ENCODE peak calls at places on chromosomes 3 and 15, in nine cellular contexts. V is PC-3, W is OCI-LY7, A is GM23248, Y is hepatocyte, B is HCT116, K is SK-N-SH, X is GM23338, E is MM.1S. Z is an unnamed sample.

GRCh38 chr3:169754711-169755110 is 10.1 kb downstream of the TERC start:
- DNase-seq in V (peak), W (no peak), A (no peak), Y (no peak), B (no peak), K (no peak), X (no peak), E (no peak), Z (no peak)

GRCh38 chr3:149472393-149472792 is 2.1 kb upstream of the TM4SF4 start:
- DNase-seq in V (no peak), W (no peak), A (peak), Y (no peak), B (no peak), K (no peak), X (no peak), E (no peak), Z (no peak)

GRCh38 chr3:170697803-170698350 is 112.0 kb upstream of the SLC7A14 start:
- DNase-seq in V (no peak), W (no peak), A (no peak), Y (no peak), B (no peak), K (no peak), X (peak), E (no peak), Z (peak)

GRCh38 chr15:45147606-45148005 is 17.8 kb downstream of the DUOX1 start:
- DNase-seq in V (no peak), W (no peak), A (no peak), Y (no peak), B (no peak), K (no peak), X (no peak), E (no peak), Z (no peak)

GRCh38 chr15:87121357-87121756 is 1041.7 kb downstream of the AGBL1 start:
- DNase-seq in V (peak), W (no peak), A (no peak), Y (no peak), B (no peak), K (no peak), X (no peak), E (no peak), Z (no peak)

GRCh38 chr15:69080203-69080957 is 65.9 kb downstream of the NOX5 start:
- DNase-seq in V (peak), W (no peak), A (peak), Y (no peak), B (no peak), K (peak), X (peak), E (no peak), Z (peak)

GRCh38 chr15:38073278-38073930 is 139.0 kb downstream of the TMCO5A start:
- DNase-seq in V (peak), W (peak), A (peak), Y (peak), B (peak), K (no peak), X (peak), E (peak), Z (peak)

GRCh38 chr15:74406992-74407705 is 26.6 kb downstream of the SEMA7A start:
- DNase-seq in V (peak), W (no peak), A (peak), Y (peak), B (no peak), K (no peak), X (peak), E (no peak), Z (peak)

GRCh38 chr3:132317229-132317948 is at the start of gene ACP3:
- DNase-seq in V (peak), W (peak), A (peak), Y (peak), B (peak), K (no peak), X (peak), E (no peak), Z (peak)

GRCh38 chr3:38247366-38248035 is 18.1 kb upstream of the SLC22A13 start:
- DNase-seq in V (peak), W (no peak), A (peak), Y (peak), B (peak), K (no peak), X (no peak), E (no peak), Z (no peak)

GRCh38 chr3:24215518-24215917 is 270.4 kb downstream of the NR1D2 start:
- DNase-seq in V (no peak), W (no peak), A (no peak), Y (no peak), B (no peak), K (no peak), X (no peak), E (no peak), Z (no peak)

GRCh38 chr3:192933779-192934456 is 16.3 kb upstream of the MB21D2 start:
- DNase-seq in V (peak), W (no peak), A (peak), Y (no peak), B (no peak), K (no peak), X (no peak), E (no peak), Z (no peak)

GRCh38 chr3:146080578-146080977 is 80.4 kb downstream of the PLOD2 start:
- DNase-seq in V (no peak), W (no peak), A (no peak), Y (no peak), B (no peak), K (no peak), X (no peak), E (no peak), Z (no peak)

GRCh38 chr3:108959017-108959416 is 5.3 kb upstream of the GUCA1C start:
- DNase-seq in V (peak), W (no peak), A (peak), Y (no peak), B (no peak), K (no peak), X (peak), E (no peak), Z (peak)

GRCh38 chr3:172626241-172626640 is 84.6 kb downstream of the NCEH1 start:
- DNase-seq in V (peak), W (no peak), A (peak), Y (no peak), B (no peak), K (no peak), X (no peak), E (no peak), Z (no peak)

GRCh38 chr3:10192953-10193691 is 28.4 kb downstream of the IRAK2 start:
- DNase-seq in V (peak), W (peak), A (peak), Y (peak), B (no peak), K (peak), X (peak), E (no peak), Z (peak)

GRCh38 chr3:13007251-13007941 is 65.8 kb downstream of the IQSEC1 start:
- DNase-seq in V (no peak), W (no peak), A (no peak), Y (no peak), B (no peak), K (no peak), X (no peak), E (no peak), Z (no peak)

GRCh38 chr3:172103724-172104123 is 64.3 kb downstream of the FNDC3B start:
- DNase-seq in V (no peak), W (peak), A (peak), Y (no peak), B (no peak), K (no peak), X (no peak), E (no peak), Z (no peak)

GRCh38 chr3:150238043-150238802 is 169.9 kb upstream of the TSC22D2 start:
- DNase-seq in V (peak), W (no peak), A (no peak), Y (peak), B (no peak), K (no peak), X (no peak), E (no peak), Z (no peak)

GRCh38 chr3:27079427-27080105 is 289.6 kb downstream of the NEK10 start:
- DNase-seq in V (no peak), W (no peak), A (peak), Y (no peak), B (no peak), K (no peak), X (no peak), E (no peak), Z (no peak)

GRCh38 chr3:114839476-114839875 is 307.6 kb downstream of the ZBTB20 start:
- DNase-seq in V (no peak), W (no peak), A (no peak), Y (no peak), B (no peak), K (no peak), X (no peak), E (no peak), Z (no peak)

GRCh38 chr3:159627634-159628033 is 361.0 kb upstream of the IL12A start:
- DNase-seq in V (peak), W (no peak), A (no peak), Y (peak), B (no peak), K (no peak), X (no peak), E (no peak), Z (no peak)

GRCh38 chr3:45152307-45152706 is 6.1 kb upstream of the CDCP1 start:
- DNase-seq in V (no peak), W (no peak), A (no peak), Y (no peak), B (no peak), K (no peak), X (no peak), E (no peak), Z (no peak)

GRCh38 chr3:178518660-178519396 is 17.4 kb upstream of the KCNMB2 start:
- DNase-seq in V (no peak), W (no peak), A (peak), Y (no peak), B (no peak), K (no peak), X (no peak), E (peak), Z (no peak)

GRCh38 chr3:184592411-184593200 is 31.0 kb downstream of the EPHB3 start:
- DNase-seq in V (no peak), W (no peak), A (no peak), Y (peak), B (no peak), K (peak), X (no peak), E (no peak), Z (peak)

GRCh38 chr15:31452595-31453557 is 126.2 kb downstream of the KLF13 start:
- DNase-seq in V (no peak), W (peak), A (no peak), Y (no peak), B (no peak), K (no peak), X (no peak), E (no peak), Z (no peak)

GRCh38 chr3:84825817-84826216 is 133.0 kb upstream of the CADM2 start:
- DNase-seq in V (peak), W (no peak), A (no peak), Y (no peak), B (no peak), K (no peak), X (peak), E (no peak), Z (peak)

GRCh38 chr3:4773583-4773982 is 205.7 kb upstream of the BHLHE40 start:
- DNase-seq in V (no peak), W (no peak), A (no peak), Y (no peak), B (no peak), K (no peak), X (no peak), E (no peak), Z (no peak)

GRCh38 chr3:138081371-138082084 is 33.9 kb downstream of the DZIP1L start:
- DNase-seq in V (no peak), W (no peak), A (peak), Y (no peak), B (no peak), K (no peak), X (no peak), E (no peak), Z (no peak)

GRCh38 chr3:123390865-123391613 is 57.9 kb downstream of the ADCY5 start:
- DNase-seq in V (no peak), W (no peak), A (peak), Y (no peak), B (no peak), K (peak), X (no peak), E (no peak), Z (no peak)

GRCh38 chr3:186123012-186123411 is 14.1 kb upstream of the ETV5 start:
- DNase-seq in V (no peak), W (no peak), A (no peak), Y (no peak), B (no peak), K (no peak), X (peak), E (no peak), Z (no peak)

GRCh38 chr15:84953136-84953535 is 28.5 kb upstream of the PDE8A start:
- DNase-seq in V (no peak), W (no peak), A (peak), Y (no peak), B (no peak), K (no peak), X (no peak), E (no peak), Z (no peak)

GRCh38 chr3:136512391-136512790 is 239.8 kb downstream of the STAG1 start:
- DNase-seq in V (no peak), W (no peak), A (peak), Y (no peak), B (no peak), K (no peak), X (no peak), E (no peak), Z (no peak)

GRCh38 chr3:164418426-164418825 is 659.9 kb downstream of the SI start:
- DNase-seq in V (no peak), W (no peak), A (no peak), Y (peak), B (no peak), K (no peak), X (no peak), E (no peak), Z (no peak)

GRCh38 chr3:86867990-86868389 is 123.0 kb downstream of the VGLL3 start:
- DNase-seq in V (no peak), W (no peak), A (peak), Y (no peak), B (no peak), K (no peak), X (no peak), E (no peak), Z (no peak)

GRCh38 chr3:124793054-124793740 is 62.9 kb downstream of the UMPS start:
- DNase-seq in V (peak), W (no peak), A (peak), Y (no peak), B (no peak), K (no peak), X (no peak), E (no peak), Z (no peak)

GRCh38 chr3:128068156-128068620 is 16.0 kb downstream of the SEC61A1 start:
- DNase-seq in V (peak), W (peak), A (peak), Y (peak), B (peak), K (peak), X (peak), E (peak), Z (peak)

GRCh38 chr3:60812544-60812943 is 438.7 kb downstream of the FHIT start:
- DNase-seq in V (no peak), W (no peak), A (peak), Y (no peak), B (no peak), K (no peak), X (no peak), E (no peak), Z (no peak)

GRCh38 chr3:176935524-176935923 is 261.8 kb downstream of the TBL1XR1 start:
- DNase-seq in V (no peak), W (no peak), A (no peak), Y (no peak), B (no peak), K (no peak), X (no peak), E (no peak), Z (no peak)

GRCh38 chr15:71559098-71559497 is 251.3 kb upstream of the NR2E3 start:
- DNase-seq in V (peak), W (no peak), A (peak), Y (no peak), B (no peak), K (no peak), X (no peak), E (no peak), Z (no peak)

DNA sequence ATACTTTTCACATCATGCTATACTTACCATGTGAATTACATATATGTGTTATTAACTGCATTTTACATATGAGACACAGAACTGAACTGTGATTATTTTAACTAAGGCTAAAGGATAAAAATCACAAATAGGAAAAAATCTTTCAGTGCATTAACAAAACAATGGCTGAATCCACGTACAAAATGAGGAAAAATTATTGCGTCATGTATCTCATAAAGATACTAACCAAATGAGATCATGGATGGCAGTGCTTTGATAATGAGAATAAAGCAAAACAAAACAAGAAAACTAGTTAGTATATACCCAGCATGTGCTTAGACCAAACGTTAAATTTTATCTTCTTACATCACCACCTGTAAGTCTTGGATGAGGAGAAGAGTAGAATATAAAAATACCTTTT is 66.0 kb downstream of the SCAPER start:
- DNase-seq in V (no peak), W (no peak), A (peak), Y (no peak), B (no peak), K (no peak), X (no peak), E (no peak), Z (no peak)
- TF ChIP-seq EZH2phosphoT487 in V (no peak), W (no peak), A (no peak), Y (no peak), B (no peak), K (no peak), X (no peak), E (no peak), Z (no peak)

GRCh38 chr15:64024172-64025050 is 21.9 kb downstream of the DAPK2 start:
- DNase-seq in V (no peak), W (peak), A (peak), Y (no peak), B (no peak), K (no peak), X (peak), E (no peak), Z (no peak)
- H3K4me2 ChIP-seq in V (no peak), W (no peak), A (no peak), Y (no peak), B (peak), K (no peak), X (peak), E (no peak), Z (no peak)

DNA sequence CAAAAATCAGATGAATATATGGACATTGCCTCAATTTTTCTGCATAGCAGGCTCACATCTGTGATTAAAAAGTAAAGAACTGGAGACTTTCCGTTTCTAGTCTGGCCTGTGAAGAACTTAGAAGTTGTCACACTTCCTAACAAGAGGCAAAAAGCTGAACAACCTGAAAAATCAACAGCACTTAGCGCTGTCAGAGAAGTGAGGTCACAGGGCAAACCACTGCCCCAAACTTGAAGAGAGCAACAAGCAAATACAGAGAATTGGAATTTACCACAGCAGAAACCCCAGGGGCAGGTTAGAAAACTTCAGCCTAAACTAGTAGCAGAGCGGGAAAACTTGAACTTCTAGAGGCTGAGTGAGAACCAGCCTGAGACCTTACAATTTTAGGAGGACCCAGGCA is 38.9 kb downstream of the CCDC54 start:
- DNase-seq in V (no peak), W (no peak), A (no peak), Y (no peak), B (no peak), K (no peak), X (no peak), E (no peak), Z (no peak)
- H2AFZ ChIP-seq in V (no peak), W (no peak), A (no peak), Y (no peak), B (no peak), K (no peak), X (peak), E (no peak), Z (no peak)

DNA sequence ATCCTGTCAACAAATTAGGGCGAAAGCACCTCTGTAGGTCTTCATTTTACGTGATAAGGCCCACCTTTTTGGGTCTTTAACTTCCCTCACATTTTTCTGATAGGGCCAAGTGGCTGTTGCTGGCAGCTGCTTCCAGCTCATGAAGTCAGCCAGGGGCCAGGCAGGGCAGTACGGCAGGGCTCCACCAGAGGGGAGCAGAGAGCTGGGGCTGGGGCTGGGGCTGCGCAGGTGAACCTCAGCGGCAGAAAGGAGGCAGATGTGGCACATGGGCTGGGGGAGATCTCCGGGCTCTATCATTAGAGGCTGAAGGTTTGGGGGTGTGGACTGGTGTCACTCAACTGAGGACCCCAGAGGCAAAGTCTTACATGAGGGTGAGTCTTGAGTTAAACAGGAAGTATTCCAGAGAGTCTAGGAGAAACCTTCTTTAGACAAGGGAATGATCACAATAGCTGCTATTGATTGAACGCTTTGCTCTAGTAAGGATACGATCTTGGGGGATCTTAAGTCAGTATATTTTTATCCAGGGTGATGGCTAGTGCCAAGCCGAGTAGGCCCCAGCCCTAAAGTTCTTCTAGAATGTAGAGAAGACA is 62.8 kb upstream of the MEX3B start:
- DNase-seq in V (peak), W (peak), A (peak), Y (peak), B (peak), K (peak), X (peak), E (peak), Z (peak)
- TF ChIP-seq EZH2phosphoT487 in V (no peak), W (no peak), A (no peak), Y (no peak), B (no peak), K (no peak), X (no peak), E (no peak), Z (no peak)